ENCODE peak calls at places on chromosomes 11 and 22, in five cellular contexts. G is nephron progenitor cell, J is HCT116, Z is adrenal gland, W is endothelial cell. X is an unnamed sample.

GRCh38 chr11:5749836-5750235 is 4.2 kb upstream of the OR52N4 start:
- DNase-seq in G (no peak), J (no peak), Z (no peak), W (no peak), X (no peak)

GRCh38 chr11:107591098-107591445 is at the start of gene ELMOD1:
- DNase-seq in G (peak; percentile 89), J (no peak), Z (peak; percentile 43), W (peak; percentile 62), X (peak; percentile 18)

GRCh38 chr11:77776455-77776854 is 44.1 kb downstream of the RSF1 start:
- DNase-seq in G (no peak), J (peak; percentile 19), Z (no peak), W (no peak), X (no peak)

GRCh38 chr11:73423506-73423905 is 47.3 kb downstream of the RELT start:
- DNase-seq in G (no peak), J (no peak), Z (no peak), W (no peak), X (no peak)

GRCh38 chr11:84824624-84825023 is 802.5 kb downstream of the DLG2 start:
- DNase-seq in G (no peak), J (no peak), Z (no peak), W (no peak), X (no peak)

GRCh38 chr11:47216141-47216798 is 1.5 kb downstream of the DDB2 start:
- DNase-seq in G (no peak), J (peak; percentile 45), Z (peak; percentile 78), W (no peak), X (peak; percentile 61)

GRCh38 chr11:113083571-113083970 is 122.4 kb downstream of the NCAM1 start:
- DNase-seq in G (no peak), J (no peak), Z (no peak), W (no peak), X (no peak)

GRCh38 chr11:115222218-115222862 is 281.9 kb downstream of the CADM1 start:
- DNase-seq in G (no peak), J (no peak), Z (peak; percentile 22), W (no peak), X (peak; percentile 79)

GRCh38 chr22:46319319-46319718 is 16.2 kb upstream of the TRMU start:
- DNase-seq in G (no peak), J (no peak), Z (no peak), W (no peak), X (no peak)

GRCh38 chr11:9057888-9058287 is 33.5 kb downstream of the SCUBE2 start:
- DNase-seq in G (no peak), J (no peak), Z (no peak), W (no peak), X (no peak)

GRCh38 chr22:42754658-42755057 is 34.0 kb upstream of the A4GALT start:
- DNase-seq in G (no peak), J (no peak), Z (peak; percentile 91), W (no peak), X (no peak)

GRCh38 chr11:123188508-123189165 is 6.4 kb downstream of the CLMP start:
- DNase-seq in G (no peak), J (no peak), Z (no peak), W (no peak), X (no peak)

GRCh38 chr11:130720232-130720787 is 196.0 kb downstream of the SNX19 start:
- DNase-seq in G (no peak), J (no peak), Z (no peak), W (no peak), X (no peak)

GRCh38 chr11:73958521-73959141 is 7.8 kb downstream of the DNAJB13 start:
- DNase-seq in G (no peak), J (no peak), Z (no peak), W (no peak), X (no peak)

GRCh38 chr11:120883404-120884135 is 140.3 kb upstream of the TBCEL start:
- DNase-seq in G (no peak), J (no peak), Z (no peak), W (no peak), X (no peak)

GRCh38 chr11:59503276-59503675 is at the start of gene OR4D11:
- DNase-seq in G (no peak), J (no peak), Z (no peak), W (no peak), X (no peak)

GRCh38 chr22:39179841-39180335 is 27.4 kb upstream of the CBX7 start:
- DNase-seq in G (peak; percentile 21), J (no peak), Z (no peak), W (no peak), X (no peak)

GRCh38 chr11:793556-793955 is 3.7 kb upstream of the CEND1 start:
- DNase-seq in G (no peak), J (no peak), Z (no peak), W (no peak), X (no peak)

GRCh38 chr11:78510597-78510996 is 64.1 kb downstream of the NARS2 start:
- DNase-seq in G (no peak), J (no peak), Z (no peak), W (no peak), X (no peak)

GRCh38 chr11:76790251-76790650 is 7.1 kb downstream of the TSKU start:
- DNase-seq in G (no peak), J (no peak), Z (peak; percentile 6), W (no peak), X (no peak)

GRCh38 chr11:20057055-20057943 is 103.0 kb downstream of the DBX1 start:
- DNase-seq in G (no peak), J (no peak), Z (no peak), W (no peak), X (no peak)

GRCh38 chr11:59669611-59670009 is 773 bp upstream of the PATL1 start:
- DNase-seq in G (no peak), J (no peak), Z (no peak), W (peak; percentile 33), X (no peak)

GRCh38 chr11:65872555-65873279 is at the start of gene EFEMP2:
- DNase-seq in G (peak; percentile 74), J (no peak), Z (no peak), W (peak; percentile 55), X (no peak)

GRCh38 chr22:35681454-35682050 is 33.3 kb downstream of the APOL6 start:
- DNase-seq in G (no peak), J (no peak), Z (no peak), W (no peak), X (no peak)

GRCh38 chr11:58923300-58923788 is 15.9 kb upstream of the GLYATL1 start:
- DNase-seq in G (no peak), J (peak; percentile 54), Z (no peak), W (no peak), X (no peak)

GRCh38 chr11:41245184-41245583 is 214.3 kb downstream of the LRRC4C start:
- DNase-seq in G (no peak), J (no peak), Z (peak; percentile 16), W (no peak), X (no peak)

GRCh38 chr11:41246399-41246745 is 213.1 kb downstream of the LRRC4C start:
- DNase-seq in G (no peak), J (no peak), Z (no peak), W (no peak), X (no peak)

GRCh38 chr11:41250408-41250807 is 209.0 kb downstream of the LRRC4C start:
- DNase-seq in G (no peak), J (no peak), Z (no peak), W (no peak), X (no peak)

DNA sequence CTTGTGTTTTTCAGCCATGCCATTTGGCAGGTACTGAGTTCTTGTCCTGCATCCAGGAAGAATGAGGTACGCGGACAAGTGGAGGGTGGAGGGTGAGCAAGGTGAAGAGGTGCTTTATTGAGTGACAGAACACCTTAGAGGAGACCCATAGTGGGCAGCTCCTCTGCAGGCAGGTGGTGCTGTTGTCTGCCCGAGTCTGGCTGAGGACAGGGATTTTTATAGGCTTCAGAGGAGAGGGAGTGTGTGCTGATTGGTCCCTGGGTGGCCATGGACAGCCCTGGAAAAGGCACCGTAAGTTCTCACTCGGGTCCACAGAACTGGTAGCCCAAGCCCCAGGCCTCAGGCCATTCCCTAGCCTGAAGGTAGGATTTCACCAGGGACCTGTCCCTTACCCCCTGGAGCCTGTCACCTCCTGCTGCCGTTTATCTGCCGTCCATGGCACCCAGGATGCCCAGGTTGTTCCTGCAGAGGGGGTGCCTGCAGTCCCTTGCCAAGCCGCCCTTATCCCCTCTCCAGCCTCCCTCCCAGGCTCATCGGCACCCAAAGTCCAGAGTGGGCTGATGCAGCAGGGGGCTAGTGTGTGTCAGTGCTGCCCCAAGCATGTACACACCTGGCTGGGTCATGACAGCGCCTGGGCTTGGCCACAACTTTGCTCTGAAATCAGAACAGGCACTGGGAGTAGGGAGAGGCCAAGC is 213.6 kb downstream of the LRRC4C start:
- DNase-seq in G (no peak), J (no peak), Z (no peak), W (no peak), X (no peak)
- TF ChIP-seq CTCF in G (no peak), J (no peak), Z (no peak), W (no peak), X (peak; percentile 10)

GRCh38 chr22:32353292-32353691 is 4.4 kb upstream of the RFPL3 start:
- DNase-seq in G (no peak), J (no peak), Z (no peak), W (no peak), X (no peak)

GRCh38 chr22:32352681-32353080 is 5.0 kb upstream of the RFPL3 start:
- DNase-seq in G (no peak), J (no peak), Z (no peak), W (no peak), X (no peak)

GRCh38 chr22:32354360-32355351 is 3.0 kb upstream of the RFPL3 start:
- DNase-seq in G (no peak), J (peak; percentile 49), Z (no peak), W (no peak), X (no peak)

GRCh38 chr22:32353840-32354239 is 3.8 kb upstream of the RFPL3 start:
- DNase-seq in G (no peak), J (no peak), Z (no peak), W (no peak), X (no peak)

GRCh38 chr22:32355760-32356159 is 1.9 kb upstream of the RFPL3 start:
- DNase-seq in G (no peak), J (peak; percentile 48), Z (no peak), W (no peak), X (no peak)
- TF ChIP-seq CTCF in G (peak; percentile 17), J (peak; percentile 48), Z (no peak), W (no peak), X (no peak)

DNA sequence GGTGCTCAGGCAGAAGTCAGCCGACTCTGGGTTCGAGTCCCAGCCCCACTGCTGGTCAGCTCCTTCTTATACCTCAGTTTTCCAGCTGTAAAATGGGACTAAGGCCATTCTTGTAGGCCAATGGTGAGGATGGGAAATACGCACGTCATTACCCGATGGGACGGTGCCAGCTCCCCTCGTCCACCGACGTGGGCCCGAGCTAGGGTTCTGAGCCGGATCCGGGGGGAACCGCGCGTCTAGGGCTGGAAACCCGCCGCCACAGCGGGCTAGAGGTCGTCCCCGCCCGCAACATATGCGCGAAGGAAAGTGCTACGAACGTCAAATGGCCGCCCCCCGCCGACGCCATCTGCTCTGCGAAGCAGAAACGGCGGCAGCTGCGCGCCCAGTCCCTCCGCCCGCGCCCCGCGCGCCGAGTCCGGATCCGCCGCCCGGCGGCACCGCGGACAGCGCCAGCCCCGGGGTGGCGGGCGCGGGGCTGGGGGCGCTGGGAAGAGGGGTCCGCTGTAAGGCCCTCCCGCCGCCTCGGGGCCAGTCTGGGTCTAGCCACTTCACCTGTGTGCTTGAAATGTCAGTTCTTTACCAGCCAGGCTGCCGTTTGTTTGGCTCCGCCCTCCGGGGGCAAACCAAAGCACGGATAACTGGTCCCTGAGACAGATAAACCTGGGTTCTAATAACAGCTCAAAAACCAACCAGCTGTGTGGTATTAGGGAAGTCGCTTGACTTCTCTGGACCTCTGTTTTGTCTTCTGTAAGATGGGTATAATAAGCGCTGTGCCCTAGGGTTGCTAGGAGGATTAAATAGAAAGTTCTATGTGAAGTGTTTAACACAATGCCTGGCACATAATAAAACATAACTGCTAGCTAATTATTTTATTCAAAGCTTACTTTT is 103.5 kb upstream of the RCN1 start:
- DNase-seq in G (peak; percentile 73), J (no peak), Z (no peak), W (peak; percentile 38), X (no peak)
- TF ChIP-seq CTCF in G (no peak), J (no peak), Z (no peak), W (no peak), X (no peak)

GRCh38 chr11:15852179-15852578 is 504.2 kb downstream of the SOX6 start:
- DNase-seq in G (peak; percentile 16), J (peak; percentile 19), Z (no peak), W (peak; percentile 37), X (no peak)
- TF ChIP-seq CTCF in G (peak; percentile 43), J (peak; percentile 57), Z (peak; percentile 7), W (peak; percentile 58), X (peak; percentile 48)

X was measured in GM06990.